ENCODE peak calls at places on chromosomes 6 and 20, in six cellular contexts. P is fibroblast of lung; X is fibroblast of the aortic adventitia; F is activated effector memory CD4-positive, alpha-beta T cell treated with anti-CD3 and anti-CD28 coated beads, Interleukin-2, amount 50 U/mL, for 16 hours; J is pons; O is dermis blood vessel endothelial cell. Z is an unnamed sample.

GRCh38 chr6:40755046-40755681 is 168.0 kb upstream of the LRFN2 start:
- DNase-seq in P (peak), X (peak), F (no peak), J (no peak), O (no peak), Z (peak)

GRCh38 chr6:62357826-62358225 is 71.8 kb upstream of the KHDRBS2 start:
- DNase-seq in P (no peak), X (no peak), F (no peak), J (no peak), O (no peak), Z (no peak)

GRCh38 chr6:1024161-1024560 is 287.7 kb upstream of the FOXQ1 start:
- DNase-seq in P (no peak), X (no peak), F (no peak), J (no peak), O (no peak), Z (no peak)

GRCh38 chr20:10671850-10672578 is 1.8 kb downstream of the JAG1 start:
- DNase-seq in P (peak), X (peak), F (no peak), J (no peak), O (peak), Z (peak)

GRCh38 chr6:21264288-21264818 is 329.2 kb upstream of the SOX4 start:
- DNase-seq in P (no peak), X (no peak), F (no peak), J (no peak), O (no peak), Z (no peak)

GRCh38 chr20:52217689-52218395 is 26.3 kb upstream of the ZFP64 start:
- DNase-seq in P (no peak), X (no peak), F (no peak), J (no peak), O (no peak), Z (no peak)

GRCh38 chr6:6220718-6221117 is 99.7 kb downstream of the F13A1 start:
- DNase-seq in P (no peak), X (no peak), F (no peak), J (no peak), O (no peak), Z (peak)

GRCh38 chr6:46849361-46849690 is 56.1 kb downstream of the MEP1A start:
- DNase-seq in P (no peak), X (no peak), F (no peak), J (no peak), O (no peak), Z (no peak)

GRCh38 chr6:87501809-87502572 is 29.2 kb downstream of the SLC35A1 start:
- DNase-seq in P (no peak), X (no peak), F (no peak), J (no peak), O (peak), Z (no peak)

GRCh38 chr20:59046862-59047261 is 4.3 kb upstream of the PRELID3B start:
- DNase-seq in P (no peak), X (no peak), F (no peak), J (no peak), O (no peak), Z (no peak)

GRCh38 chr20:46222521-46223007 is 85.7 kb downstream of the CDH22 start:
- DNase-seq in P (no peak), X (no peak), F (no peak), J (no peak), O (no peak), Z (peak)

GRCh38 chr6:94071835-94072234 is 652.5 kb upstream of the EPHA7 start:
- DNase-seq in P (peak), X (peak), F (no peak), J (peak), O (no peak), Z (peak)

GRCh38 chr6:76490456-76490855 is 418.0 kb upstream of the IMPG1 start:
- DNase-seq in P (no peak), X (no peak), F (no peak), J (no peak), O (no peak), Z (no peak)

GRCh38 chr6:36788768-36789167 is 50.5 kb downstream of the CPNE5 start:
- DNase-seq in P (peak), X (no peak), F (no peak), J (no peak), O (peak), Z (no peak)

GRCh38 chr6:10355115-10355702 is 59.7 kb downstream of the TFAP2A start:
- DNase-seq in P (no peak), X (no peak), F (no peak), J (no peak), O (no peak), Z (no peak)

GRCh38 chr6:151693366-151693765 is 114.1 kb upstream of the ESR1 start:
- DNase-seq in P (no peak), X (no peak), F (no peak), J (no peak), O (no peak), Z (no peak)

GRCh38 chr6:46899636-46900035 is 22.1 kb downstream of the ADGRF5 start:
- DNase-seq in P (peak), X (no peak), F (no peak), J (no peak), O (no peak), Z (no peak)